ENCODE peak calls at places on chromosomes 7 and 10, in six cellular contexts. One of them, this sample, is unnamed.

GRCh38 chr7:77217474-77218185 is 18.0 kb upstream of the FGL2 start:
- DNase-seq in fibroblast of lung: no peak
- DNase-seq in mammary epithelial cell: peak; percentile 20
- DNase-seq in neural progenitor cell: no peak
- DNase-seq in GM12878: no peak
- DNase-seq in H1: no peak
- DNase-seq in this sample: no peak

GRCh38 chr7:6556196-6556595 is 4.9 kb upstream of the GRID2IP start:
- DNase-seq in fibroblast of lung: no peak
- DNase-seq in mammary epithelial cell: no peak
- DNase-seq in neural progenitor cell: no peak
- DNase-seq in GM12878: no peak
- DNase-seq in H1: no peak
- DNase-seq in this sample: no peak

GRCh38 chr7:114082934-114083647 is 164.3 kb upstream of the PPP1R3A start:
- DNase-seq in fibroblast of lung: peak; percentile 47
- DNase-seq in mammary epithelial cell: no peak
- DNase-seq in neural progenitor cell: peak; percentile 68
- DNase-seq in GM12878: no peak
- DNase-seq in H1: peak; percentile 75
- DNase-seq in this sample: no peak

GRCh38 chr10:113524539-113525490 is 28.0 kb upstream of the HABP2 start:
- DNase-seq in fibroblast of lung: no peak
- DNase-seq in mammary epithelial cell: no peak
- DNase-seq in neural progenitor cell: no peak
- DNase-seq in GM12878: no peak
- DNase-seq in H1: no peak
- DNase-seq in this sample: no peak

GRCh38 chr7:90207956-90208355 is 3.6 kb upstream of the STEAP2 start:
- DNase-seq in fibroblast of lung: no peak
- DNase-seq in mammary epithelial cell: no peak
- DNase-seq in neural progenitor cell: no peak
- DNase-seq in GM12878: no peak
- DNase-seq in H1: no peak
- DNase-seq in this sample: no peak

GRCh38 chr7:4613855-4614548 is 68.1 kb upstream of the FOXK1 start:
- DNase-seq in fibroblast of lung: peak; percentile 87
- DNase-seq in mammary epithelial cell: peak; percentile 50
- DNase-seq in neural progenitor cell: no peak
- DNase-seq in GM12878: no peak
- DNase-seq in H1: no peak
- DNase-seq in this sample: no peak

GRCh38 chr10:51074238-51075028 is at the start of gene PRKG1:
- DNase-seq in fibroblast of lung: peak; percentile 84
- DNase-seq in mammary epithelial cell: peak; percentile 52
- DNase-seq in neural progenitor cell: peak; percentile 91
- DNase-seq in GM12878: no peak
- DNase-seq in H1: peak; percentile 85
- DNase-seq in this sample: no peak

GRCh38 chr7:140230517-140230861 is 53.7 kb upstream of the KDM7A start:
- DNase-seq in fibroblast of lung: no peak
- DNase-seq in mammary epithelial cell: no peak
- DNase-seq in neural progenitor cell: peak; percentile 47
- DNase-seq in GM12878: no peak
- DNase-seq in H1: no peak
- DNase-seq in this sample: peak; percentile 71

GRCh38 chr7:101869901-101870290 is 52.5 kb downstream of the CUX1 start:
- DNase-seq in fibroblast of lung: no peak
- DNase-seq in mammary epithelial cell: no peak
- DNase-seq in neural progenitor cell: no peak
- DNase-seq in GM12878: no peak
- DNase-seq in H1: no peak
- DNase-seq in this sample: no peak

GRCh38 chr10:50384839-50385238 is 133.5 kb upstream of the ASAH2 start:
- DNase-seq in fibroblast of lung: no peak
- DNase-seq in mammary epithelial cell: no peak
- DNase-seq in neural progenitor cell: no peak
- DNase-seq in GM12878: no peak
- DNase-seq in H1: no peak
- DNase-seq in this sample: no peak

GRCh38 chr10:133388973-133389818 is 4.8 kb upstream of the MTG1 start:
- DNase-seq in fibroblast of lung: no peak
- DNase-seq in mammary epithelial cell: no peak
- DNase-seq in neural progenitor cell: no peak
- DNase-seq in GM12878: peak; percentile 99
- DNase-seq in H1: no peak
- DNase-seq in this sample: no peak

GRCh38 chr7:781228-781864 is 50.9 kb upstream of the SUN1 start:
- DNase-seq in fibroblast of lung: no peak
- DNase-seq in mammary epithelial cell: no peak
- DNase-seq in neural progenitor cell: no peak
- DNase-seq in GM12878: no peak
- DNase-seq in H1: no peak
- DNase-seq in this sample: no peak

GRCh38 chr10:34996843-34997242 is 93.3 kb downstream of the CUL2 start:
- DNase-seq in fibroblast of lung: peak; percentile 31
- DNase-seq in mammary epithelial cell: peak; percentile 50
- DNase-seq in neural progenitor cell: no peak
- DNase-seq in GM12878: no peak
- DNase-seq in H1: no peak
- DNase-seq in this sample: no peak

GRCh38 chr10:112914288-112914952 is 35.6 kb upstream of the TCF7L2 start:
- DNase-seq in fibroblast of lung: no peak
- DNase-seq in mammary epithelial cell: no peak
- DNase-seq in neural progenitor cell: no peak
- DNase-seq in GM12878: no peak
- DNase-seq in H1: no peak
- DNase-seq in this sample: no peak

GRCh38 chr7:44368885-44369284 is 43.5 kb upstream of the CAMK2B start:
- DNase-seq in fibroblast of lung: no peak
- DNase-seq in mammary epithelial cell: no peak
- DNase-seq in neural progenitor cell: no peak
- DNase-seq in GM12878: no peak
- DNase-seq in H1: no peak
- DNase-seq in this sample: no peak

GRCh38 chr10:117431160-117431559 is 55.9 kb upstream of the PDZD8 start:
- DNase-seq in fibroblast of lung: no peak
- DNase-seq in mammary epithelial cell: peak; percentile 60
- DNase-seq in neural progenitor cell: peak; percentile 30
- DNase-seq in GM12878: no peak
- DNase-seq in H1: no peak
- DNase-seq in this sample: no peak

GRCh38 chr10:109992485-109992884 is 15.3 kb upstream of the ADD3 start:
- DNase-seq in fibroblast of lung: peak; percentile 53
- DNase-seq in mammary epithelial cell: no peak
- DNase-seq in neural progenitor cell: no peak
- DNase-seq in GM12878: no peak
- DNase-seq in H1: no peak
- DNase-seq in this sample: no peak

GRCh38 chr10:132539894-132540293 is 2.3 kb downstream of the INPP5A start:
- DNase-seq in fibroblast of lung: peak; percentile 63
- DNase-seq in mammary epithelial cell: no peak
- DNase-seq in neural progenitor cell: no peak
- DNase-seq in GM12878: no peak
- DNase-seq in H1: no peak
- DNase-seq in this sample: peak; percentile 58

GRCh38 chr7:88449410-88449809 is 142.7 kb upstream of the STEAP4 start:
- DNase-seq in fibroblast of lung: no peak
- DNase-seq in mammary epithelial cell: no peak
- DNase-seq in neural progenitor cell: no peak
- DNase-seq in GM12878: no peak
- DNase-seq in H1: no peak
- DNase-seq in this sample: no peak

GRCh38 chr10:12088919-12089318 is 20.2 kb downstream of the DHTKD1 start:
- DNase-seq in fibroblast of lung: no peak
- DNase-seq in mammary epithelial cell: no peak
- DNase-seq in neural progenitor cell: no peak
- DNase-seq in GM12878: no peak
- DNase-seq in H1: no peak
- DNase-seq in this sample: no peak

GRCh38 chr10:101467286-101467770 is 113.4 kb downstream of the BTRC start:
- DNase-seq in fibroblast of lung: peak; percentile 83
- DNase-seq in mammary epithelial cell: peak; percentile 73
- DNase-seq in neural progenitor cell: peak; percentile 89
- DNase-seq in GM12878: peak; percentile 23
- DNase-seq in H1: no peak
- DNase-seq in this sample: peak; percentile 48

GRCh38 chr7:94621120-94621519 is 34.8 kb downstream of the SGCE start:
- DNase-seq in fibroblast of lung: no peak
- DNase-seq in mammary epithelial cell: no peak
- DNase-seq in neural progenitor cell: no peak
- DNase-seq in GM12878: no peak
- DNase-seq in H1: no peak
- DNase-seq in this sample: no peak

GRCh38 chr10:88019753-88020152 is 156.3 kb downstream of the PTEN start:
- DNase-seq in fibroblast of lung: no peak
- DNase-seq in mammary epithelial cell: no peak
- DNase-seq in neural progenitor cell: no peak
- DNase-seq in GM12878: no peak
- DNase-seq in H1: no peak
- DNase-seq in this sample: no peak

GRCh38 chr7:151378011-151378410 is 31.8 kb downstream of the WDR86 start:
- DNase-seq in fibroblast of lung: no peak
- DNase-seq in mammary epithelial cell: no peak
- DNase-seq in neural progenitor cell: no peak
- DNase-seq in GM12878: no peak
- DNase-seq in H1: no peak
- DNase-seq in this sample: no peak

DNA sequence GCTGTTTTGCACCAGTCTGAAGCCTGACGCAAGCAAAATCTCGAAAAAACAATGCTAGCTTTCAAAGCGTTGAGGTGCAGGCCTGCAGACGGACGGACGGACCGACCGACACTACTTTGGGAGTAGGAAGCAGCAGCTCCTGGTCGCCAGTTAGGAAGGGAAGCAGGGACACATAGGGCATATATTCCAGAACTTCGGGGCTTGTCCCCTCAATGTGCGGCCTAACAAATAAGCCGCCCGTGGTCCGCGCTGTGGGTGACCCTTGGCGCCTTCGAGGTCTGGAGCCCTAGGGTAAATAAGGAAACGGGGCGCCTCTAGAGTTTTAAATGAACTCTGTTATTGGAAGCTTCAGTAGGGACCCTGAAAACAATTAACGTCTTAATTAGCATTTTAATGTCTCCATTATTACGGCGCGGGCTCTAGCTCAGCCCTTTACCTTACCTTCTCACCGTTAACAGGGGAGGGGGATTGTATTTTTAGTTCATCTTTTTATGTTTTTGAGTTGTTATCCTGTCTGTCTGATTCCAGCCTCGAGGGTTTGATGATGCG is 1.4 kb downstream of the HHEX start:
- DNase-seq in fibroblast of lung: no peak
- DNase-seq in mammary epithelial cell: no peak
- DNase-seq in neural progenitor cell: peak; percentile 58
- DNase-seq in GM12878: no peak
- DNase-seq in H1: peak; percentile 60
- DNase-seq in this sample: no peak
- TF ChIP-seq EZH2 in fibroblast of lung: no peak
- TF ChIP-seq EZH2 in mammary epithelial cell: no peak
- TF ChIP-seq EZH2 in neural progenitor cell: peak; percentile 65
- TF ChIP-seq EZH2 in GM12878: no peak
- TF ChIP-seq EZH2 in H1: no peak
- TF ChIP-seq EZH2 in this sample: no peak

DNA sequence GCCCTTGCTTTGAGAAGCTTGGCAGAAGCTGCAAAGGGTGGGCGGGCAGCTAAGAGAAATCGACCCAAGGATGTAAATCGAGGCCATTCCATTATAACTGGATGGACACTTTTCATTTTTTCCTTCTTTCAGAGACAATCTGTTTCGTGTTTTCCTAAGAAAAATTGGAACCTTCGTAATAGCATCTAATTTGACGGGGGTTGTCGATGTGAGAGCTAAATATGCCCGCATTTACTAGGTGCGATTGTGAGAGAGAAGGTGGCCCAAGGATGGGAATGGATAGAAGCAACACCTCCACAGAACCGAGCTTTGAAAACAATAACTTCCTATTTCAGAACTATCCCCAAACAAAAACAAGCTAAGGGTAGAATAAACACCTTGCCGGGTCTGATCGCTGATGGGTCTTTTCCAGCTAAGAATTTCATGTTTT is 848 bp upstream of the HOXA4 start:
- DNase-seq in fibroblast of lung: no peak
- DNase-seq in mammary epithelial cell: no peak
- DNase-seq in neural progenitor cell: no peak
- DNase-seq in GM12878: no peak
- DNase-seq in H1: no peak
- DNase-seq in this sample: no peak
- H3K9ac ChIP-seq in fibroblast of lung: peak overlapping the region; percentile 54
- H3K9ac ChIP-seq in mammary epithelial cell: peak overlapping the region; percentile 67
- H3K9ac ChIP-seq in neural progenitor cell: no peak overlapping the region
- H3K9ac ChIP-seq in GM12878: no peak overlapping the region
- H3K9ac ChIP-seq in H1: no peak overlapping the region
- H3K9ac ChIP-seq in this sample: no peak overlapping the region

DNA sequence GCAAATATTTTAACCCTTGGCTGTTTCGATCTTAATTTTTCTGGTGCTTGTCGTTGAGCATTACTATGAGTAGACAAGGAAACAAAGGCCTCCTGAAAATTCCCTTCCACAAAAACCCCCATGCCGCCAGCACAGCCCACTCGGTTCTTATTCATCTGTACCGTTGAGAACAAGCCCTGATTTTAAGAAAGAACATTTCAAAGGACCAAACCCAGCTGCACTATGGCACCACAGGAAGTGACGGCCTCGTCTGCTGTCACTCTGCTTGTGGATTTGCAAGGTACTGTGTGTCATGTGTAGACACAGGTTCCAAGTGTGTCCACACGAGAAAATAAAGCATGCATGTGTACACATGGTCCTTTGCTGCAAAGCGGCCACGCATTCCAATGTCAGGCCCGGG is 285.2 kb downstream of the DNAJB6 start:
- DNase-seq in fibroblast of lung: no peak
- DNase-seq in mammary epithelial cell: no peak
- DNase-seq in neural progenitor cell: no peak
- DNase-seq in GM12878: no peak
- DNase-seq in H1: no peak
- DNase-seq in this sample: peak; percentile 63
- TF ChIP-seq EZH2 in fibroblast of lung: no peak
- TF ChIP-seq EZH2 in mammary epithelial cell: no peak
- TF ChIP-seq EZH2 in neural progenitor cell: no peak
- TF ChIP-seq EZH2 in GM12878: no peak
- TF ChIP-seq EZH2 in H1: no peak
- TF ChIP-seq EZH2 in this sample: no peak

GRCh38 chr7:42227931-42228591 is 8.9 kb downstream of the GLI3 start:
- DNase-seq in fibroblast of lung: peak; percentile 57
- DNase-seq in mammary epithelial cell: peak; percentile 76
- DNase-seq in neural progenitor cell: peak; percentile 74
- DNase-seq in GM12878: no peak
- DNase-seq in H1: peak; percentile 76
- DNase-seq in this sample: no peak
- H3K9ac ChIP-seq in fibroblast of lung: no peak overlapping the region
- H3K9ac ChIP-seq in mammary epithelial cell: peak overlapping the region; percentile 90
- H3K9ac ChIP-seq in neural progenitor cell: peak overlapping the region; percentile 2
- H3K9ac ChIP-seq in GM12878: no peak overlapping the region
- H3K9ac ChIP-seq in H1: peak overlapping the region; percentile 73
- H3K9ac ChIP-seq in this sample: no peak overlapping the region

GRCh38 chr7:27108390-27109127 is 6.1 kb upstream of the HOXA2 start:
- DNase-seq in fibroblast of lung: peak; percentile 82
- DNase-seq in mammary epithelial cell: peak; percentile 80
- DNase-seq in neural progenitor cell: peak; percentile 83
- DNase-seq in GM12878: no peak
- DNase-seq in H1: peak; percentile 76
- DNase-seq in this sample: no peak
- TF ChIP-seq EZH2 in fibroblast of lung: no peak
- TF ChIP-seq EZH2 in mammary epithelial cell: no peak
- TF ChIP-seq EZH2 in neural progenitor cell: peak; percentile 94
- TF ChIP-seq EZH2 in GM12878: no peak
- TF ChIP-seq EZH2 in H1: peak; percentile 98
- TF ChIP-seq EZH2 in this sample: no peak

This sample was measured in DND-41.